ENCODE peak calls at places on chromosomes 5 and 9, in nine cellular contexts. G, K, R, W, E, B, P, O and Q are unnamed samples.

GRCh38 chr9:101387871-101388506 is 3.2 kb upstream of the BAAT start:
- DNase-seq in E (no peak), B (no peak), G (peak; percentile 60), W (no peak), R (peak; percentile 70), P (peak; percentile 49), O (no peak), K (peak; percentile 65), Q (no peak)

GRCh38 chr9:134099123-134099761 is 31.4 kb upstream of the BRD3 start:
- DNase-seq in R (peak; percentile 49), K (no peak), P (peak; percentile 45), G (peak; percentile 48), B (peak; percentile 10), O (no peak), E (no peak), W (no peak), Q (peak; percentile 43)

GRCh38 chr9:131397100-131397790 is 3.4 kb downstream of the PRRC2B start:
- DNase-seq in G (no peak), R (no peak), B (no peak), W (no peak), K (peak; percentile 67), O (no peak), E (no peak), P (no peak), Q (no peak)

GRCh38 chr9:115673599-115673998 is 480.0 kb upstream of the PAPPA start:
- DNase-seq in O (no peak), W (no peak), G (no peak), B (no peak), R (peak; percentile 61), P (peak; percentile 67), K (no peak), E (no peak), Q (no peak)

GRCh38 chr9:127794001-127794791 is 8.4 kb downstream of the CDK9 start:
- DNase-seq in W (no peak), O (no peak), G (no peak), P (no peak), E (no peak), R (no peak), B (no peak), K (no peak), Q (no peak)

GRCh38 chr5:25095261-25095660 is 450.5 kb upstream of the CDH10 start:
- DNase-seq in P (no peak), K (no peak), O (no peak), B (no peak), E (no peak), R (no peak), W (no peak), G (no peak), Q (no peak)

GRCh38 chr9:89929721-89930480 is 325.1 kb downstream of the GADD45G start:
- DNase-seq in R (no peak), K (peak; percentile 95), G (no peak), E (no peak), B (no peak), P (no peak), O (peak; percentile 30), W (peak; percentile 68), Q (no peak)

GRCh38 chr9:84374516-84374915 is 34.0 kb upstream of the SLC28A3 start:
- DNase-seq in R (peak; percentile 29), B (no peak), E (no peak), P (no peak), G (no peak), O (no peak), W (no peak), K (no peak), Q (no peak)

GRCh38 chr5:53478411-53479044 is 1.9 kb upstream of the FST start:
- DNase-seq in R (peak; percentile 72), B (no peak), K (peak; percentile 88), O (peak; percentile 44), P (peak; percentile 28), E (no peak), W (peak; percentile 51), G (no peak), Q (no peak)

GRCh38 chr5:171419663-171420428 is 399 bp downstream of the FGF18 start:
- DNase-seq in W (peak; percentile 16), R (peak; percentile 17), O (no peak), K (peak; percentile 77), E (no peak), P (no peak), B (no peak), G (no peak), Q (no peak)

GRCh38 chr5:113663879-113664278 is 150.4 kb downstream of the YTHDC2 start:
- DNase-seq in B (no peak), G (peak; percentile 50), R (peak; percentile 51), E (peak; percentile 12), K (peak; percentile 33), W (no peak), P (peak; percentile 27), O (peak; percentile 11), Q (no peak)

GRCh38 chr5:64147849-64148441 is 17.7 kb upstream of the RNF180 start:
- DNase-seq in O (peak; percentile 63), E (peak; percentile 39), B (no peak), P (peak; percentile 57), W (no peak), R (peak; percentile 65), G (peak; percentile 57), K (peak; percentile 76), Q (no peak)

GRCh38 chr9:114324492-114324891 is 1.6 kb downstream of the ORM1 start:
- DNase-seq in K (no peak), B (no peak), O (no peak), E (peak; percentile 31), R (no peak), W (no peak), P (no peak), G (no peak), Q (no peak)

GRCh38 chr9:12702160-12702758 is 9.1 kb downstream of the TYRP1 start:
- DNase-seq in O (peak; percentile 17), K (peak; percentile 74), R (peak; percentile 90), W (no peak), E (peak; percentile 12), B (no peak), P (peak; percentile 67), G (peak; percentile 39), Q (no peak)

GRCh38 chr5:10615693-10616092 is 51.8 kb downstream of the ANKRD33B start:
- DNase-seq in E (no peak), R (no peak), P (no peak), B (no peak), K (no peak), G (no peak), O (no peak), W (no peak), Q (no peak)

GRCh38 chr9:130526854-130527650 is 52.3 kb upstream of the FUBP3 start:
- DNase-seq in G (no peak), R (no peak), W (no peak), O (no peak), K (peak; percentile 41), E (no peak), P (no peak), B (no peak), Q (no peak)

GRCh38 chr5:172123269-172123692 is 64.7 kb downstream of the STK10 start:
- DNase-seq in G (no peak), E (no peak), W (no peak), R (peak; percentile 84), K (peak; percentile 54), O (peak; percentile 90), B (no peak), P (peak; percentile 79), Q (no peak)

GRCh38 chr5:171810217-171810616 is 24.6 kb downstream of the SMIM23 start:
- DNase-seq in E (no peak), K (peak; percentile 70), O (no peak), B (no peak), R (peak; percentile 7), W (no peak), P (no peak), G (no peak), Q (no peak)

GRCh38 chr5:72441861-72442540 is 65.2 kb downstream of the ZNF366 start:
- DNase-seq in R (peak; percentile 88), K (no peak), B (no peak), P (peak; percentile 92), G (no peak), W (no peak), O (no peak), E (no peak), Q (no peak)

GRCh38 chr9:35649431-35650340 is 1.0 kb downstream of the SIT1 start:
- DNase-seq in E (no peak), W (no peak), G (no peak), O (no peak), K (no peak), P (no peak), R (peak; percentile 36), B (no peak), Q (no peak)

GRCh38 chr5:97124335-97124734 is 18.1 kb downstream of the LIX1 start:
- DNase-seq in W (no peak), E (no peak), G (no peak), P (no peak), B (no peak), O (no peak), R (no peak), K (no peak), Q (no peak)

GRCh38 chr5:1916041-1917001 is 33.6 kb upstream of the IRX4 start:
- DNase-seq in R (no peak), P (no peak), G (no peak), B (no peak), E (no peak), K (no peak), O (no peak), W (no peak), Q (no peak)

GRCh38 chr5:39164016-39164415 is 55.3 kb downstream of the FYB1 start:
- DNase-seq in K (peak; percentile 17), B (no peak), G (no peak), R (no peak), P (no peak), O (no peak), E (no peak), W (no peak), Q (peak; percentile 51)

GRCh38 chr9:19156805-19157204 is 29.5 kb upstream of the PLIN2 start:
- DNase-seq in W (no peak), G (no peak), E (no peak), K (no peak), R (peak; percentile 41), P (no peak), B (no peak), O (no peak), Q (no peak)

GRCh38 chr5:92674322-92674721 is 906.7 kb downstream of the NR2F1-AS1 start:
- DNase-seq in R (no peak), K (no peak), G (no peak), E (no peak), P (no peak), W (no peak), B (no peak), O (no peak), Q (no peak)

GRCh38 chr9:128104171-128104618 is 23.3 kb downstream of the PTGES2 start:
- DNase-seq in W (no peak), E (no peak), B (no peak), P (no peak), G (no peak), R (peak; percentile 38), K (no peak), O (no peak), Q (no peak)

GRCh38 chr5:136528481-136528880 is 163.1 kb upstream of the TRPC7 start:
- DNase-seq in P (no peak), O (no peak), B (no peak), G (no peak), K (no peak), E (no peak), W (no peak), R (no peak), Q (no peak)

GRCh38 chr5:163041254-163041653 is 396.1 kb upstream of the CCNG1 start:
- DNase-seq in R (no peak), B (no peak), P (no peak), W (no peak), E (no peak), K (no peak), G (no peak), O (no peak), Q (no peak)

GRCh38 chr5:68531970-68532369 is 316.4 kb downstream of the PIK3R1 start:
- DNase-seq in R (no peak), B (no peak), O (no peak), W (no peak), E (no peak), G (no peak), P (no peak), K (no peak), Q (no peak)

GRCh38 chr5:143629871-143630658 is 181.9 kb upstream of the HMHB1 start:
- DNase-seq in B (no peak), P (peak; percentile 68), R (peak; percentile 54), K (no peak), E (no peak), W (no peak), O (no peak), G (no peak), Q (no peak)

GRCh38 chr5:32710859-32711692 is at the start of gene NPR3:
- DNase-seq in R (peak; percentile 40), O (no peak), W (no peak), E (no peak), G (no peak), K (peak; percentile 62), B (no peak), P (no peak), Q (peak; percentile 46)